ENCODE peak calls at places on chromosome 13, in five cellular contexts. J is upper lobe of left lung, P is breast epithelium, N is vagina, Q is SK-N-SH. G is an unnamed sample.

GRCh38 chr13:44759723-44760360 is 183.7 kb upstream of the TSC22D1 start:
- DNase-seq in J (no peak), P (peak; percentile 46), N (no peak), Q (no peak), G (no peak)

GRCh38 chr13:106612688-106613087 is 44.8 kb upstream of the ARGLU1 start:
- DNase-seq in N (no peak), J (no peak), Q (no peak), P (no peak), G (no peak)

GRCh38 chr13:52092087-52092486 is 36.8 kb downstream of the NEK5 start:
- DNase-seq in P (no peak), Q (no peak), J (no peak), N (no peak), G (no peak)

GRCh38 chr13:51619614-51620013 is 35.4 kb downstream of the WDFY2 start:
- DNase-seq in J (no peak), P (no peak), N (no peak), Q (no peak), G (no peak)

GRCh38 chr13:41670873-41671443 is 213.6 kb downstream of the RGCC start:
- DNase-seq in N (no peak), Q (no peak), J (no peak), P (no peak), G (no peak)

GRCh38 chr13:98533912-98534311 is 43.0 kb downstream of the STK24 start:
- DNase-seq in Q (no peak), P (no peak), N (no peak), J (no peak), G (no peak)

GRCh38 chr13:98775844-98776598 is 23.5 kb upstream of the SLC15A1 start:
- DNase-seq in Q (no peak), N (no peak), P (no peak), J (peak; percentile 60), G (no peak)

GRCh38 chr13:43908156-43909126 is 28.7 kb downstream of the LACC1 start:
- DNase-seq in N (no peak), P (no peak), J (no peak), Q (peak; percentile 36), G (no peak)

GRCh38 chr13:105410602-105411001 is 1124.9 kb downstream of the EFNB2 start:
- DNase-seq in P (peak; percentile 22), J (peak; percentile 88), Q (peak; percentile 3), N (no peak), G (no peak)

GRCh38 chr13:106433066-106433465 is 102.4 kb downstream of the EFNB2 start:
- DNase-seq in J (no peak), P (no peak), Q (no peak), N (no peak), G (no peak)

GRCh38 chr13:30577381-30577780 is 40.3 kb upstream of the USPL1 start:
- DNase-seq in N (no peak), P (no peak), Q (no peak), J (no peak), G (no peak)

GRCh38 chr13:73902296-73902695 is 231.9 kb downstream of the KLF12 start:
- DNase-seq in P (no peak), Q (no peak), J (no peak), N (no peak), G (no peak)

GRCh38 chr13:73902847-73903246 is 231.4 kb downstream of the KLF12 start:
- DNase-seq in Q (peak; percentile 15), P (no peak), J (no peak), N (no peak), G (no peak)

GRCh38 chr13:73900591-73900990 is 233.6 kb downstream of the KLF12 start:
- DNase-seq in P (no peak), N (no peak), Q (no peak), J (no peak), G (no peak)

GRCh38 chr13:73901324-73902068 is 232.7 kb downstream of the KLF12 start:
- DNase-seq in P (no peak), Q (no peak), N (no peak), J (no peak), G (no peak)

DNA sequence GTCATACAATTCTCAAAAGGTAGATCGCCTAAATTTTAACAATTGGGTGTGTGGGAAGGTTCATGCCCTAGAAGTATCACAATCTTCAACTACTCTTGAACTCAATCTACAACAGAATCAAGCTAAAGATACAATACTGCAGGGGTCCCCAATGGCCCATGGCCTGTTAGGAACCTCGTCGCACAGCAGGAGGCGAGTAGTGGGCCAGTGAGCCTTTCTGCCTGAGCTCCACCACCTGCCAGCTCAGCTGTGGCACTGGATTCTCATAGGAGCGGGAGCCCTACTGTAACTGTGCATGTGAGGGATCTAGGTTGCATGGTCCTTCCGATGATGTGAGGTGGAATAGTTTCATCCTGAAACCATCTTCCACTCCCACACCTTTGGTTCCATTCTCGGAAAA is 230.6 kb downstream of the KLF12 start:
- DNase-seq in N (no peak), J (no peak), P (no peak), Q (no peak), G (no peak)
- TF ChIP-seq POLR2AphosphoS5 in N (no peak), J (no peak), P (no peak), Q (no peak), G (no peak)

GRCh38 chr13:24218320-24218719 is 57.8 kb downstream of the SPATA13 start:
- DNase-seq in N (no peak), P (no peak), Q (no peak), J (no peak), G (no peak)

GRCh38 chr13:24217601-24218281 is 57.2 kb downstream of the SPATA13 start:
- DNase-seq in N (no peak), Q (no peak), P (no peak), J (no peak), G (no peak)

GRCh38 chr13:24221007-24221406 is 60.5 kb downstream of the SPATA13 start:
- DNase-seq in P (no peak), N (no peak), J (no peak), Q (no peak), G (no peak)

GRCh38 chr13:24218977-24219376 is 58.5 kb downstream of the SPATA13 start:
- DNase-seq in J (no peak), P (no peak), N (no peak), Q (no peak), G (no peak)

DNA sequence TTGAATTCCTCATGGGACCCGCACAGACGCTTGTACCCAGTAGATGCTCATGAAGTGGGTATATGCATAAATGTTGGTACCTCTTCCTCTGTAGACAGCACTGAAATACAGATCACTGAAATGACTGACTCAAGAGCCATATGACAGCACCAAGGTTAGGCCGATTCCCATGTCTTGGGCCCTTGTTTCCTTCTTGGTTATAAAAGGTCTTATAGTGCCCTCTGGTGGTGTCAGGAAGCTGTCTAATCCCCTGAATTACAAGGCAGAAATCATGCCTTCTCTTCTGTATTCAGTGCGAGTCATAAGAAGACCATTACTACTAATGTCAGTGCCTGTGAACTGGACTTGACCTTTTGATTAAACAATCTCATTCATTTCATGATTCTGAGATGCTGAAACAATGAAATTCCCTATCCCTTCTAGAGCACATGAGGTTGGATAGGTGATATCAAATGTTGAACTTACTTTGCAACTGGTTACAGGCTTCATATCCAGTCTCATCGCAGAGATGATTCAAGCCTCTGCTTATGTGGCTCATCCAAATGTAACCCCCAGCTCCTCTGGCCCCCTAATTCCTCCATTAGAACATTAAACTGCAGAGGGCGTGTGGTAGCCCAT is 59.7 kb downstream of the SPATA13 start:
- DNase-seq in J (no peak), Q (peak; percentile 77), P (no peak), N (no peak), G (peak; percentile 66)
- TF ChIP-seq POLR2AphosphoS5 in J (no peak), Q (no peak), P (no peak), N (no peak), G (no peak)

GRCh38 chr13:99962242-99962641 is 9.3 kb downstream of the ZIC5 start:
- DNase-seq in N (no peak), P (no peak), Q (no peak), J (no peak), G (no peak)
- TF ChIP-seq POLR2AphosphoS5 in N (no peak), P (no peak), Q (no peak), J (no peak), G (no peak)

DNA sequence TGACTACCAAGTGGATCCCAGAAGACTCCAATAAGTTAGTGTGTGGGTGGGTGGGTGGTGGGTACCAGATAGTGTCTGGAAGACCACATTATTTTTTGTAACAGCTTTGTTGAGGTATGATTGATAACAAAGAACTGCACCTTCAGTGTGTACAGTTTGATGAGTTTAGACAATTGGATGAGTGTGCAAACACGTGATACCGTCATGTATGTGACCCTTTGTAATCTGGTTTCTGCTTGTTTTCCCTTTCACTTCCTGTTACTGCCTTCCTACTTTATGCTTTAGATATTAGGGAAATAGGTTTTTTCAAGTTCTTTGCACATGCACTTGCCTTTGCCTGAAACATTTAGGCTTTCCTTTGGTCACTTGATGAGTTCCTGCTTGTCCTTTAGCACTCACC is 8.5 kb downstream of the RPL21 start:
- DNase-seq in J (no peak), Q (no peak), N (no peak), P (no peak), G (no peak)
- TF ChIP-seq POLR2AphosphoS5 in J (no peak), Q (peak; percentile 29), N (no peak), P (no peak), G (no peak)

GRCh38 chr13:77480071-77480470 is 55.4 kb upstream of the SCEL start:
- DNase-seq in N (no peak), Q (no peak), P (no peak), J (no peak), G (no peak)
- TF ChIP-seq POLR2AphosphoS5 in N (no peak), Q (no peak), P (no peak), J (no peak), G (no peak)

DNA sequence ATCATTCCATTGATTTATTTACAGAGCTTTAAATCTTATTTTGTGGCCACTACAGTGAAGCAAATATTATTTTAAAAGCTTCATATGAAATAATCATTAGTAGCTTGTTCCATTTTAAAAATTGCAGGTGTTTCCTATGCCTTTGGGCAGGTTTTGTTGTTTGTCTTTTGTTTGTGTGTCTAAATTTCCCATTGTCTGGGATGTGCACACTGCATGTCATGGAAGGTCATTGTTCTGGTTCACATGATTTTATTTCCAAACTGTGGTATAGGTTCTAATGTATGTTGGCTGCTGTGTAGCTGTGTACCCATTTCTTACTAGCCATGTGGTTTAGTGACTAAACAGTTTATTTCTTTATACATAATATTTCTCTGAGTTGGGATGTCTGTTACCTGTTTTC is 65.6 kb downstream of the COL4A2 start:
- DNase-seq in J (no peak), P (no peak), Q (no peak), N (no peak), G (no peak)
- TF ChIP-seq POLR2AphosphoS5 in J (no peak), P (no peak), Q (no peak), N (no peak), G (no peak)

GRCh38 chr13:27919299-27919933 is 384 bp upstream of the PDX1 start:
- DNase-seq in J (no peak), N (no peak), P (no peak), Q (no peak), G (no peak)

GRCh38 chr13:27918918-27919255 is 913 bp upstream of the PDX1 start:
- DNase-seq in P (no peak), J (no peak), Q (no peak), N (no peak), G (no peak)

GRCh38 chr13:27918041-27918917 is 1.5 kb upstream of the PDX1 start:
- DNase-seq in N (no peak), J (peak; percentile 36), Q (no peak), P (no peak), G (no peak)

GRCh38 chr13:27915301-27916207 is 4.2 kb upstream of the PDX1 start:
- DNase-seq in J (no peak), N (no peak), Q (no peak), P (no peak), G (no peak)

GRCh38 chr13:27917121-27917947 is 2.5 kb upstream of the PDX1 start:
- DNase-seq in P (no peak), N (no peak), J (peak; percentile 54), Q (no peak), G (no peak)
- TF ChIP-seq POLR2AphosphoS5 in P (no peak), N (no peak), J (no peak), Q (no peak), G (no peak)